ENCODE peak calls at places on chromosomes 16 and 17, in ten cellular contexts. U is right atrium auricular region, L is GM23338, F is right lobe of liver, Q is psoas muscle, A is HCT116, E is colonic mucosa, S is heart left ventricle, B is upper lobe of right lung, R is thoracic aorta. T is an unnamed sample.

GRCh38 chr17:60535382-60536279 is 9.6 kb upstream of the APPBP2 start:
- DNase-seq in R (no peak), A (no peak), U (no peak), S (no peak), L (no peak), E (no peak), Q (no peak), B (no peak), F (no peak), T (no peak)

GRCh38 chr17:57484081-57484666 is 227.9 kb downstream of the MSI2 start:
- DNase-seq in S (no peak), U (no peak), B (no peak), F (no peak), A (no peak), Q (no peak), E (no peak), L (no peak), R (no peak), T (no peak)

GRCh38 chr17:15262291-15263205 is 2.6 kb downstream of the PMP22 start:
- DNase-seq in B (peak; percentile 87), L (peak; percentile 69), F (peak; percentile 68), Q (peak; percentile 98), A (peak; percentile 87), S (peak; percentile 96), R (peak; percentile 68), U (peak; percentile 93), E (peak; percentile 83), T (peak; percentile 85)

GRCh38 chr16:33877-34707 is 19.3 kb downstream of the POLR3K start:
- DNase-seq in Q (no peak), L (no peak), E (no peak), S (no peak), B (no peak), R (no peak), U (no peak), A (no peak), F (no peak), T (no peak)

GRCh38 chr17:72710834-72711233 is 381.7 kb downstream of the SLC39A11 start:
- DNase-seq in E (no peak), B (no peak), F (no peak), S (no peak), R (no peak), Q (no peak), L (no peak), U (no peak), A (no peak), T (no peak)

GRCh38 chr17:64772845-64773299 is 110.8 kb upstream of the SMURF2 start:
- DNase-seq in U (no peak), E (no peak), Q (peak; percentile 31), B (no peak), R (no peak), L (no peak), F (no peak), S (no peak), A (no peak), T (peak; percentile 42)

GRCh38 chr17:80845863-80846671 is 145.6 kb upstream of the CHMP6 start:
- DNase-seq in F (no peak), L (no peak), Q (peak; percentile 89), E (no peak), B (peak; percentile 60), A (no peak), S (no peak), R (no peak), U (no peak), T (peak; percentile 52)

GRCh38 chr17:17523001-17523713 is 27.0 kb upstream of the RASD1 start:
- DNase-seq in U (no peak), L (peak; percentile 25), F (no peak), R (no peak), E (no peak), A (no peak), S (no peak), B (no peak), Q (peak; percentile 17), T (no peak)

GRCh38 chr16:5235119-5235518 is 137.5 kb upstream of the EEF2KMT start:
- DNase-seq in F (no peak), U (no peak), B (no peak), Q (no peak), E (no peak), A (no peak), L (no peak), R (no peak), S (no peak), T (no peak)

GRCh38 chr17:38749222-38750043 is 1.3 kb upstream of the PCGF2 start:
- DNase-seq in R (peak; percentile 47), L (peak; percentile 91), A (peak; percentile 56), U (peak; percentile 91), Q (peak; percentile 90), B (peak; percentile 94), E (peak; percentile 93), S (peak; percentile 95), F (peak; percentile 90), T (peak; percentile 92)

GRCh38 chr17:1045456-1045855 is 48.5 kb downstream of the TIMM22 start:
- DNase-seq in F (no peak), S (peak; percentile 19), R (no peak), L (no peak), E (no peak), Q (no peak), A (no peak), B (no peak), U (no peak), T (no peak)

GRCh38 chr17:1047886-1048470 is 51.0 kb downstream of the TIMM22 start:
- DNase-seq in E (no peak), A (no peak), U (no peak), S (peak; percentile 28), Q (peak; percentile 43), B (no peak), L (no peak), R (no peak), F (no peak), T (peak; percentile 27)

GRCh38 chr17:1049446-1050225 is 52.7 kb downstream of the TIMM22 start:
- DNase-seq in F (no peak), R (no peak), B (no peak), E (no peak), U (no peak), Q (peak; percentile 15), S (peak; percentile 16), A (no peak), L (no peak), T (peak; percentile 34)

GRCh38 chr17:1050246-1050995 is 53.5 kb downstream of the TIMM22 start:
- DNase-seq in F (no peak), A (no peak), L (no peak), Q (peak; percentile 39), U (no peak), R (no peak), E (no peak), B (no peak), S (no peak), T (peak; percentile 22)

DNA sequence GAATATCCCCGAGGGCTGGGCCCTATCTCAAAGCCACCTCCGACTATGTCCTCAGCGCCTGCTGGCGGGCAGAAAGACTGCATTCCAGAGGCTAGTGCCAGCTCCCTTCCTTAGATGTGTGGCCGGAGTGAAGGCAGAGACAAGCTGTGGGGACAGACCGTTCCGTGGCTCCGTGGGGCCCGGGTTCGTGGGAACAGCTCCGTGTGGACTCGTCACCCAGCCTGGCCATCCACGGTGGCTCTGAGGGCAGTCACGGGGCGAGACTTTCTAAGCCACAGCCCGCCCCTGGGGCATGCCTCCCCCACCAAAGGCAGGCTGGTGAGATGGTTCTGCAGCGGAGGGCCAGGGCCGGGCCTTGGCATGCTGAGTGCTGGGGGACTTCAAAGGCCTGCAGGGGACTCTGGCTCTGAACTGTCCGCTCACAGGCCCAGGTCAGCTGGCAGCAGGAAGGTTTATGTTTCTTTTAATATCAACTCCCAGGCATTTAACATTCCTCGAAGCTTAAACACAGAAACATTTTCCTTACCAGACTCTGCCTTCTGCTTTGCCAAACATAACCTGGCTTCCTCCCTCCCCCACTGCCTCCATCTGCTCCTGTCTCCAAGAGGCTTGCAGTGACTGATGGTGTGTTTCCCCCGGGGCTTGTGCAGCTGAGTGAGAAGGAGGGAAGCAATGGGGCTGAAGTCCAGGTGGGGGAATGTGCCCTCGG is 50.4 kb downstream of the TIMM22 start:
- DNase-seq in U (peak; percentile 71), A (no peak), Q (peak; percentile 70), F (no peak), R (peak; percentile 81), E (no peak), L (no peak), B (peak; percentile 68), S (peak; percentile 89), T (no peak)
- TF ChIP-seq CTCF in U (no peak), A (no peak), Q (peak; percentile 21), F (no peak), R (peak; percentile 65), E (no peak), L (no peak), B (peak; percentile 24), S (no peak), T (no peak)

GRCh38 chr17:49402706-49403105 is 12.0 kb downstream of the PHB1 start:
- DNase-seq in L (no peak), F (no peak), R (no peak), U (no peak), Q (no peak), B (no peak), S (no peak), A (no peak), E (no peak), T (no peak)

GRCh38 chr17:49401971-49402491 is 12.7 kb downstream of the PHB1 start:
- DNase-seq in Q (no peak), R (no peak), A (no peak), F (peak; percentile 12), L (no peak), E (no peak), U (no peak), B (no peak), S (no peak), T (no peak)

GRCh38 chr17:49404906-49405305 is 9.8 kb downstream of the PHB1 start:
- DNase-seq in A (no peak), F (no peak), L (no peak), S (no peak), E (no peak), U (no peak), B (no peak), Q (no peak), R (no peak), T (no peak)

GRCh38 chr17:49404371-49404770 is 10.3 kb downstream of the PHB1 start:
- DNase-seq in U (no peak), F (no peak), B (no peak), A (no peak), Q (no peak), R (no peak), E (no peak), L (no peak), S (no peak), T (no peak)

GRCh38 chr17:49403514-49404289 is 11.0 kb downstream of the PHB1 start:
- DNase-seq in R (no peak), A (no peak), L (no peak), B (no peak), U (no peak), E (no peak), F (no peak), S (no peak), Q (no peak), T (no peak)
- H3K4me1 ChIP-seq in R (no peaks in the 10 kb centered on the region), A (no peaks in the 10 kb centered on the region), L (no peaks in the 10 kb centered on the region), B (peaks cover 26% of the 10 kb centered on the region), U (no peaks in the 10 kb centered on the region), E (peaks cover 6% of the 10 kb centered on the region), F (no peaks in the 10 kb centered on the region), S (no peaks in the 10 kb centered on the region), Q (no peaks in the 10 kb centered on the region), T (peaks cover 9% of the 10 kb centered on the region)

GRCh38 chr17:5526821-5527598 is 40.6 kb downstream of the MIS12 start:
- DNase-seq in F (no peak), L (no peak), R (peak; percentile 83), E (peak; percentile 32), U (peak; percentile 91), Q (peak; percentile 92), S (peak; percentile 92), A (peak; percentile 75), B (peak; percentile 36), T (peak; percentile 34)
- TF ChIP-seq CTCF in F (no peak), L (no peak), R (no peak), E (no peak), U (no peak), Q (no peak), S (no peak), A (no peak), B (no peak), T (no peak)

GRCh38 chr17:2230877-2231276 is 72.7 kb downstream of the SMG6 start:
- DNase-seq in L (no peak), R (no peak), U (no peak), S (no peak), F (no peak), E (no peak), Q (no peak), A (no peak), B (no peak), T (no peak)
- H3K4me1 ChIP-seq in L (no peaks in the 10 kb centered on the region), R (peaks cover 71% of the 10 kb centered on the region), U (no peaks in the 10 kb centered on the region), S (peaks cover 39% of the 10 kb centered on the region), F (no peaks in the 10 kb centered on the region), E (no peaks in the 10 kb centered on the region), Q (peaks cover 51% of the 10 kb centered on the region), A (no peaks in the 10 kb centered on the region), B (peaks cover 31% of the 10 kb centered on the region), T (no peaks in the 10 kb centered on the region)